ENCODE peak calls at places on chromosomes 13 and 19, in nine cellular contexts. One of them, this sample, is unnamed.

GRCh38 chr19:38792250-38793111 is 3.5 kb downstream of the LGALS7B start:
- DNase-seq in adrenal gland: no peak
- DNase-seq in neuronal stem cell: no peak
- DNase-seq in lower leg skin: no peak
- DNase-seq in sigmoid colon: peak; percentile 73
- DNase-seq in mesendoderm: peak; percentile 21
- DNase-seq in right cardiac atrium: peak; percentile 86
- DNase-seq in coronary artery: no peak
- DNase-seq in fibroblast of the aortic adventitia: no peak
- DNase-seq in this sample: no peak

GRCh38 chr19:18616023-18616422 is 3.4 kb downstream of the TMEM59L start:
- DNase-seq in neuronal stem cell: no peak
- DNase-seq in lower leg skin: no peak
- DNase-seq in mesendoderm: no peak
- DNase-seq in coronary artery: no peak
- DNase-seq in right cardiac atrium: no peak
- DNase-seq in sigmoid colon: no peak
- DNase-seq in adrenal gland: no peak
- DNase-seq in fibroblast of the aortic adventitia: no peak
- DNase-seq in this sample: no peak

GRCh38 chr13:24664726-24665409 is 15.3 kb upstream of the ATP12A start:
- DNase-seq in right cardiac atrium: no peak
- DNase-seq in sigmoid colon: no peak
- DNase-seq in neuronal stem cell: no peak
- DNase-seq in fibroblast of the aortic adventitia: no peak
- DNase-seq in coronary artery: no peak
- DNase-seq in mesendoderm: peak; percentile 37
- DNase-seq in lower leg skin: no peak
- DNase-seq in adrenal gland: no peak
- DNase-seq in this sample: peak; percentile 66

GRCh38 chr19:46297700-46298476 is 1.0 kb downstream of the HIF3A start:
- DNase-seq in coronary artery: peak; percentile 93
- DNase-seq in mesendoderm: no peak
- DNase-seq in fibroblast of the aortic adventitia: peak; percentile 29
- DNase-seq in neuronal stem cell: no peak
- DNase-seq in lower leg skin: peak; percentile 66
- DNase-seq in adrenal gland: peak; percentile 33
- DNase-seq in right cardiac atrium: peak; percentile 96
- DNase-seq in sigmoid colon: peak; percentile 97
- DNase-seq in this sample: peak; percentile 77

GRCh38 chr19:12995596-12996541 is 594 bp downstream of the NFIX start:
- DNase-seq in adrenal gland: peak; percentile 41
- DNase-seq in mesendoderm: no peak
- DNase-seq in neuronal stem cell: no peak
- DNase-seq in coronary artery: no peak
- DNase-seq in right cardiac atrium: peak; percentile 83
- DNase-seq in fibroblast of the aortic adventitia: no peak
- DNase-seq in sigmoid colon: no peak
- DNase-seq in lower leg skin: no peak
- DNase-seq in this sample: no peak

GRCh38 chr19:38718747-38719543 is 25.3 kb downstream of the CAPN12 start:
- DNase-seq in neuronal stem cell: no peak
- DNase-seq in mesendoderm: peak; percentile 69
- DNase-seq in fibroblast of the aortic adventitia: peak; percentile 40
- DNase-seq in coronary artery: peak; percentile 94
- DNase-seq in sigmoid colon: peak; percentile 85
- DNase-seq in right cardiac atrium: peak; percentile 85
- DNase-seq in lower leg skin: no peak
- DNase-seq in adrenal gland: no peak
- DNase-seq in this sample: peak; percentile 25

GRCh38 chr19:38264486-38265212 is at the start of gene SPINT2:
- DNase-seq in adrenal gland: no peak
- DNase-seq in sigmoid colon: no peak
- DNase-seq in mesendoderm: peak; percentile 91
- DNase-seq in fibroblast of the aortic adventitia: no peak
- DNase-seq in right cardiac atrium: peak; percentile 64
- DNase-seq in neuronal stem cell: peak; percentile 65
- DNase-seq in coronary artery: no peak
- DNase-seq in lower leg skin: no peak
- DNase-seq in this sample: no peak

GRCh38 chr13:81540777-81541176 is 1199.9 kb upstream of the SPRY2 start:
- DNase-seq in coronary artery: no peak
- DNase-seq in adrenal gland: no peak
- DNase-seq in sigmoid colon: no peak
- DNase-seq in mesendoderm: peak; percentile 22
- DNase-seq in neuronal stem cell: no peak
- DNase-seq in lower leg skin: no peak
- DNase-seq in right cardiac atrium: no peak
- DNase-seq in fibroblast of the aortic adventitia: no peak
- DNase-seq in this sample: no peak

GRCh38 chr19:15532779-15533521 is 24.6 kb downstream of the CYP4F22 start:
- DNase-seq in fibroblast of the aortic adventitia: peak; percentile 17
- DNase-seq in right cardiac atrium: no peak
- DNase-seq in adrenal gland: no peak
- DNase-seq in lower leg skin: no peak
- DNase-seq in mesendoderm: no peak
- DNase-seq in sigmoid colon: no peak
- DNase-seq in coronary artery: no peak
- DNase-seq in neuronal stem cell: no peak
- DNase-seq in this sample: no peak

GRCh38 chr13:48902421-48902820 is 73.3 kb upstream of the FNDC3A start:
- DNase-seq in fibroblast of the aortic adventitia: peak; percentile 12
- DNase-seq in neuronal stem cell: peak; percentile 26
- DNase-seq in lower leg skin: no peak
- DNase-seq in mesendoderm: peak; percentile 72
- DNase-seq in right cardiac atrium: no peak
- DNase-seq in coronary artery: no peak
- DNase-seq in sigmoid colon: no peak
- DNase-seq in adrenal gland: no peak
- DNase-seq in this sample: peak; percentile 45

GRCh38 chr19:16825312-16826168 is 3.7 kb upstream of the SIN3B start:
- DNase-seq in neuronal stem cell: no peak
- DNase-seq in mesendoderm: peak; percentile 77
- DNase-seq in lower leg skin: peak; percentile 55
- DNase-seq in fibroblast of the aortic adventitia: peak; percentile 79
- DNase-seq in adrenal gland: peak; percentile 79
- DNase-seq in sigmoid colon: peak; percentile 85
- DNase-seq in coronary artery: no peak
- DNase-seq in right cardiac atrium: peak; percentile 82
- DNase-seq in this sample: peak; percentile 52
- H3K4me3 ChIP-seq in neuronal stem cell: peak overlapping the region; percentile 32
- H3K4me3 ChIP-seq in mesendoderm: no peak overlapping the region
- H3K4me3 ChIP-seq in lower leg skin: no peak overlapping the region
- H3K4me3 ChIP-seq in fibroblast of the aortic adventitia: peak overlapping the region; percentile 54
- H3K4me3 ChIP-seq in adrenal gland: no peak overlapping the region
- H3K4me3 ChIP-seq in sigmoid colon: peak overlapping the region; percentile 53
- H3K4me3 ChIP-seq in coronary artery: peak overlapping the region; percentile 70
- H3K4me3 ChIP-seq in right cardiac atrium: peak overlapping the region; percentile 61
- H3K4me3 ChIP-seq in this sample: peak overlapping the region; percentile 43

DNA sequence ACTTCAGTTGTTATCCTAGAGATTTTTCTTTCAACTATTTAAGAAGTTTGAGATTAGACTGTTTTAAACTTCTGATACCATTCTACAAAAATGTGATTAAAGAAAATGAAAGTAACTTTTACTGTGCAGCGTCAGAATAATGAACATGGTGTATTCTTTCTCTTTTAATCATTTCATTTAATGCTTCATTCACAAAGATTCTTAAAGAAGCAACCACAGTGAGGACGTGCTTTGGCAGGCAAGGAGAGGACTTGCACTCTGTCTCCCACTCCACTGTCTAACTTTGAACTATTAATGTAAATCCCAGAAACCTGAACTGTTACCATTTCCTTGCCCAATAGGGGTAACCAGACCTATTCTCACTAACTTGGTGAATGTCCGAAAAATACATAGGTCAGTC is 137.0 kb downstream of the KCNRG start:
- DNase-seq in neuronal stem cell: no peak
- DNase-seq in mesendoderm: no peak
- DNase-seq in adrenal gland: no peak
- DNase-seq in lower leg skin: no peak
- DNase-seq in sigmoid colon: no peak
- DNase-seq in right cardiac atrium: no peak
- DNase-seq in fibroblast of the aortic adventitia: peak; percentile 35
- DNase-seq in coronary artery: no peak
- DNase-seq in this sample: no peak
- H3K4me3 ChIP-seq in neuronal stem cell: no peak overlapping the region
- H3K4me3 ChIP-seq in mesendoderm: no peak overlapping the region
- H3K4me3 ChIP-seq in adrenal gland: no peak overlapping the region
- H3K4me3 ChIP-seq in lower leg skin: no peak overlapping the region
- H3K4me3 ChIP-seq in sigmoid colon: peak overlapping the region; percentile 4
- H3K4me3 ChIP-seq in right cardiac atrium: peak overlapping the region; percentile 35
- H3K4me3 ChIP-seq in fibroblast of the aortic adventitia: peak overlapping the region; percentile 38
- H3K4me3 ChIP-seq in coronary artery: peak overlapping the region; percentile 45
- H3K4me3 ChIP-seq in this sample: no peak overlapping the region

GRCh38 chr19:3468211-3468610 is 12.1 kb downstream of the SMIM24 start:
- DNase-seq in coronary artery: no peak
- DNase-seq in fibroblast of the aortic adventitia: no peak
- DNase-seq in sigmoid colon: no peak
- DNase-seq in mesendoderm: no peak
- DNase-seq in neuronal stem cell: no peak
- DNase-seq in lower leg skin: no peak
- DNase-seq in right cardiac atrium: peak; percentile 22
- DNase-seq in adrenal gland: no peak
- DNase-seq in this sample: no peak
- H3K4me3 ChIP-seq in coronary artery: no peak overlapping the region
- H3K4me3 ChIP-seq in fibroblast of the aortic adventitia: no peak overlapping the region
- H3K4me3 ChIP-seq in sigmoid colon: no peak overlapping the region
- H3K4me3 ChIP-seq in mesendoderm: no peak overlapping the region
- H3K4me3 ChIP-seq in neuronal stem cell: no peak overlapping the region
- H3K4me3 ChIP-seq in lower leg skin: no peak overlapping the region
- H3K4me3 ChIP-seq in right cardiac atrium: no peak overlapping the region
- H3K4me3 ChIP-seq in adrenal gland: no peak overlapping the region
- H3K4me3 ChIP-seq in this sample: no peak overlapping the region

DNA sequence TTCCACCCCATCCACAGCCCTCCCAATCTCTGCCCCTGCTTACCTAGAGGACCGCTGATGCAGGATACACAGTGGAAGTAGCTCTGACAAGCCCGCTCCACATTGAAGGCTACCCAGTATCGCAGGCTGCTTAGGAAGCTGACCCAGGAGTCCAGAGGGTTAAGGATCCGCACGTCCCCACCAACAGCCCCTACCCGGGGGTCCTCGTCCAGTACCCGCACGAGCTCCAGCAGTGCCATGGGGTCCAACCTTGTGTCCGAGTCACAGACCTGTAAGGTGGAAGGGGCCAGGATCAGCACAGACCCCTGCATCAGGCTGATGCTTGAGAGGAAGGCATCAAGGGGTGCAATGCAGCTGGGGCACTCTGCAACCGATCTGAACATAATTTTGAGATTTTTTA is 6.9 kb downstream of the HAS1 start:
- DNase-seq in mesendoderm: no peak
- DNase-seq in neuronal stem cell: no peak
- DNase-seq in right cardiac atrium: no peak
- DNase-seq in adrenal gland: no peak
- DNase-seq in fibroblast of the aortic adventitia: no peak
- DNase-seq in sigmoid colon: no peak
- DNase-seq in coronary artery: peak; percentile 52
- DNase-seq in lower leg skin: no peak
- DNase-seq in this sample: no peak
- H3K4me3 ChIP-seq in mesendoderm: no peak overlapping the region
- H3K4me3 ChIP-seq in neuronal stem cell: no peak overlapping the region
- H3K4me3 ChIP-seq in right cardiac atrium: no peak overlapping the region
- H3K4me3 ChIP-seq in adrenal gland: no peak overlapping the region
- H3K4me3 ChIP-seq in fibroblast of the aortic adventitia: no peak overlapping the region
- H3K4me3 ChIP-seq in sigmoid colon: no peak overlapping the region
- H3K4me3 ChIP-seq in coronary artery: no peak overlapping the region
- H3K4me3 ChIP-seq in lower leg skin: no peak overlapping the region
- H3K4me3 ChIP-seq in this sample: no peak overlapping the region

GRCh38 chr13:33676700-33677048 is 141.3 kb upstream of the RFC3 start:
- DNase-seq in lower leg skin: peak; percentile 38
- DNase-seq in coronary artery: no peak
- DNase-seq in adrenal gland: peak; percentile 63
- DNase-seq in right cardiac atrium: peak; percentile 80
- DNase-seq in sigmoid colon: peak; percentile 70
- DNase-seq in mesendoderm: peak; percentile 37
- DNase-seq in neuronal stem cell: no peak
- DNase-seq in fibroblast of the aortic adventitia: peak; percentile 41
- DNase-seq in this sample: peak; percentile 18
- H3K4me3 ChIP-seq in lower leg skin: no peak overlapping the region
- H3K4me3 ChIP-seq in coronary artery: peak overlapping the region; percentile 68
- H3K4me3 ChIP-seq in adrenal gland: no peak overlapping the region
- H3K4me3 ChIP-seq in right cardiac atrium: peak overlapping the region; percentile 79
- H3K4me3 ChIP-seq in sigmoid colon: peak overlapping the region; percentile 58
- H3K4me3 ChIP-seq in mesendoderm: no peak overlapping the region
- H3K4me3 ChIP-seq in neuronal stem cell: no peak overlapping the region
- H3K4me3 ChIP-seq in fibroblast of the aortic adventitia: peak overlapping the region; percentile 59
- H3K4me3 ChIP-seq in this sample: peak overlapping the region; percentile 23

GRCh38 chr13:98289339-98289935 is 112.4 kb upstream of the RNF113B start:
- DNase-seq in mesendoderm: no peak
- DNase-seq in coronary artery: no peak
- DNase-seq in right cardiac atrium: no peak
- DNase-seq in fibroblast of the aortic adventitia: no peak
- DNase-seq in adrenal gland: no peak
- DNase-seq in sigmoid colon: no peak
- DNase-seq in neuronal stem cell: no peak
- DNase-seq in lower leg skin: no peak
- DNase-seq in this sample: no peak

GRCh38 chr13:98284677-98285076 is 107.6 kb upstream of the RNF113B start:
- DNase-seq in neuronal stem cell: no peak
- DNase-seq in coronary artery: no peak
- DNase-seq in mesendoderm: no peak
- DNase-seq in lower leg skin: no peak
- DNase-seq in sigmoid colon: no peak
- DNase-seq in fibroblast of the aortic adventitia: no peak
- DNase-seq in right cardiac atrium: no peak
- DNase-seq in adrenal gland: no peak
- DNase-seq in this sample: no peak

GRCh38 chr13:98286814-98287213 is 109.7 kb upstream of the RNF113B start:
- DNase-seq in neuronal stem cell: no peak
- DNase-seq in lower leg skin: no peak
- DNase-seq in right cardiac atrium: no peak
- DNase-seq in adrenal gland: no peak
- DNase-seq in coronary artery: no peak
- DNase-seq in sigmoid colon: no peak
- DNase-seq in fibroblast of the aortic adventitia: no peak
- DNase-seq in mesendoderm: no peak
- DNase-seq in this sample: no peak

GRCh38 chr13:98285317-98285716 is 108.2 kb upstream of the RNF113B start:
- DNase-seq in coronary artery: no peak
- DNase-seq in fibroblast of the aortic adventitia: no peak
- DNase-seq in mesendoderm: peak; percentile 82
- DNase-seq in adrenal gland: no peak
- DNase-seq in lower leg skin: no peak
- DNase-seq in neuronal stem cell: no peak
- DNase-seq in right cardiac atrium: no peak
- DNase-seq in sigmoid colon: no peak
- DNase-seq in this sample: no peak

DNA sequence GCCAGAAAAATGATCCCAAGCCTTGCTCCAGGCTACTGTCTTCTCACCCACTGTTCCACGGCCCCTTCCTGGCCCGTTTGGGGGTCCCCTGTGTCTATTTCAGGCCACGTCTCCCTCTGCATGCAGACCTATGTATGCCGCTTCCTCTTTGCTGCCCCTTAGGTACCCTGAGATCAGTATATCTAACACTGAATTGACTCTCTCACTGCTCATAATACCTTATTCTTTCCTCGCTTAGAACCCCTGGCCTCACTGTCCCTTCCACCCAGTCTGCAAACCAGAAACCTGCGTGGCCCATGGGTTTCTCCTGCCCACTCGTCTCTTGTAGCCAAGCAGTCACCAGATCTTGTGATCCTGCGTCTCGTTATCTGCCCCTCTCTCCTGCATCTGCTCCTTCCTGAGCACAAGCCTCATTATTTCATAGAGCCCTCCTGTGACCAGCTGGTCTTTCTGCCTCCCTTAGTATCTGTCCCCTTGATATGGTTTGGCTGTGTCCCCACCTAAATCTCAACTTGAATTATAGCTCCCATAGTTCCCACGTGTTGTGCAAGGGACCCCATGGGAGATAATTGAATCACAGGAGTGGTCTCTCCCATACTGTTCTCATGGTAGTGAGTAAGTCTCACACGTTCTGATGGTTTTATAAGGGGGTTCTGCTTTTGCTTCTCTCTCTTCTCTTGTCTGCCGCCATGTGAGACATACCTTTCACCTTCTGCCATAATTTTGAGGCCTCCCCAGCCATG is 109.0 kb upstream of the RNF113B start:
- DNase-seq in coronary artery: no peak
- DNase-seq in lower leg skin: no peak
- DNase-seq in neuronal stem cell: no peak
- DNase-seq in sigmoid colon: no peak
- DNase-seq in mesendoderm: peak; percentile 45
- DNase-seq in fibroblast of the aortic adventitia: no peak
- DNase-seq in adrenal gland: no peak
- DNase-seq in right cardiac atrium: no peak
- DNase-seq in this sample: no peak
- H3K4me3 ChIP-seq in coronary artery: no peak overlapping the region
- H3K4me3 ChIP-seq in lower leg skin: no peak overlapping the region
- H3K4me3 ChIP-seq in neuronal stem cell: no peak overlapping the region
- H3K4me3 ChIP-seq in sigmoid colon: no peak overlapping the region
- H3K4me3 ChIP-seq in mesendoderm: no peak overlapping the region
- H3K4me3 ChIP-seq in fibroblast of the aortic adventitia: no peak overlapping the region
- H3K4me3 ChIP-seq in adrenal gland: no peak overlapping the region
- H3K4me3 ChIP-seq in right cardiac atrium: no peak overlapping the region
- H3K4me3 ChIP-seq in this sample: no peak overlapping the region